ENCODE peak calls at places on chromosomes 4 and X, in nine cellular contexts. One of them, this sample, is unnamed.
A peak's percentile ranks its signal among the peaks of the same experiment; 100 is the strongest.

GRCh38 chr4:128009428-128009827 is 44.2 kb downstream of the ABHD18 start:
- DNase-seq in NCI-H774: no peak
- DNase-seq in WTC11: no peak
- DNase-seq in amniotic stem cell: no peak
- DNase-seq in naive thymus-derived CD8-positive, alpha-beta T cell: no peak
- DNase-seq in OCI-LY7: no peak
- DNase-seq in progenitor cell of endocrine pancreas: no peak
- DNase-seq in GDM1: no peak
- DNase-seq in brain microvascular endothelial cell: no peak
- DNase-seq in this sample: no peak

GRCh38 chrX:78383594-78383993 is 56.2 kb upstream of the CYSLTR1 start:
- DNase-seq in brain microvascular endothelial cell: no peak
- DNase-seq in progenitor cell of endocrine pancreas: no peak
- DNase-seq in OCI-LY7: no peak
- DNase-seq in naive thymus-derived CD8-positive, alpha-beta T cell: no peak
- DNase-seq in GDM1: no peak
- DNase-seq in amniotic stem cell: no peak
- DNase-seq in WTC11: no peak
- DNase-seq in NCI-H774: no peak
- DNase-seq in this sample: no peak

GRCh38 chr4:186685744-186686143 is 37.9 kb downstream of the FAT1 start:
- DNase-seq in progenitor cell of endocrine pancreas: no peak
- DNase-seq in brain microvascular endothelial cell: peak; percentile 72
- DNase-seq in NCI-H774: no peak
- DNase-seq in amniotic stem cell: peak; percentile 26
- DNase-seq in OCI-LY7: no peak
- DNase-seq in naive thymus-derived CD8-positive, alpha-beta T cell: no peak
- DNase-seq in GDM1: no peak
- DNase-seq in WTC11: no peak
- DNase-seq in this sample: no peak

GRCh38 chr4:79695848-79696247 is 287.8 kb upstream of the GK2 start:
- DNase-seq in NCI-H774: no peak
- DNase-seq in OCI-LY7: no peak
- DNase-seq in GDM1: no peak
- DNase-seq in progenitor cell of endocrine pancreas: no peak
- DNase-seq in amniotic stem cell: no peak
- DNase-seq in brain microvascular endothelial cell: no peak
- DNase-seq in WTC11: peak; percentile 13
- DNase-seq in naive thymus-derived CD8-positive, alpha-beta T cell: no peak
- DNase-seq in this sample: no peak

GRCh38 chr4:106569151-106570029 is 200.8 kb upstream of the GIMD1 start:
- DNase-seq in amniotic stem cell: no peak
- DNase-seq in NCI-H774: no peak
- DNase-seq in naive thymus-derived CD8-positive, alpha-beta T cell: no peak
- DNase-seq in WTC11: no peak
- DNase-seq in brain microvascular endothelial cell: no peak
- DNase-seq in OCI-LY7: no peak
- DNase-seq in GDM1: no peak
- DNase-seq in progenitor cell of endocrine pancreas: no peak
- DNase-seq in this sample: no peak

GRCh38 chrX:68286076-68286475 is 147.2 kb downstream of the OPHN1 start:
- DNase-seq in WTC11: no peak
- DNase-seq in OCI-LY7: no peak
- DNase-seq in NCI-H774: no peak
- DNase-seq in GDM1: no peak
- DNase-seq in progenitor cell of endocrine pancreas: no peak
- DNase-seq in brain microvascular endothelial cell: no peak
- DNase-seq in naive thymus-derived CD8-positive, alpha-beta T cell: no peak
- DNase-seq in amniotic stem cell: no peak
- DNase-seq in this sample: no peak

GRCh38 chrX:63686878-63687714 is 97.9 kb downstream of the ARHGEF9 start:
- DNase-seq in progenitor cell of endocrine pancreas: no peak
- DNase-seq in WTC11: peak; percentile 13
- DNase-seq in naive thymus-derived CD8-positive, alpha-beta T cell: no peak
- DNase-seq in GDM1: no peak
- DNase-seq in OCI-LY7: peak; percentile 29
- DNase-seq in brain microvascular endothelial cell: peak; percentile 39
- DNase-seq in amniotic stem cell: peak; percentile 0
- DNase-seq in NCI-H774: no peak
- DNase-seq in this sample: peak; percentile 18

GRCh38 chr4:67087897-67088296 is 457.4 kb downstream of the CENPC start:
- DNase-seq in brain microvascular endothelial cell: peak; percentile 12
- DNase-seq in WTC11: peak; percentile 64
- DNase-seq in amniotic stem cell: no peak
- DNase-seq in progenitor cell of endocrine pancreas: no peak
- DNase-seq in naive thymus-derived CD8-positive, alpha-beta T cell: no peak
- DNase-seq in GDM1: no peak
- DNase-seq in NCI-H774: no peak
- DNase-seq in OCI-LY7: peak; percentile 42
- DNase-seq in this sample: no peak

GRCh38 chr4:47642985-47643745 is 158.1 kb downstream of the ATP10D start:
- DNase-seq in GDM1: no peak
- DNase-seq in naive thymus-derived CD8-positive, alpha-beta T cell: no peak
- DNase-seq in brain microvascular endothelial cell: peak; percentile 42
- DNase-seq in OCI-LY7: no peak
- DNase-seq in WTC11: no peak
- DNase-seq in progenitor cell of endocrine pancreas: no peak
- DNase-seq in amniotic stem cell: no peak
- DNase-seq in NCI-H774: no peak
- DNase-seq in this sample: no peak